ENCODE peak calls at places on chromosomes 3 and 15, in four cellular contexts. A, E, Q and X are unnamed samples.

GRCh38 chr3:29171583-29171990 is 109.3 kb upstream of the RBMS3 start:
- DNase-seq in A (no peak), E (peak; percentile 59), Q (no peak), X (no peak)

GRCh38 chr3:117998071-117998470 is 1036.6 kb downstream of the IGSF11 start:
- DNase-seq in A (no peak), E (no peak), Q (no peak), X (no peak)

GRCh38 chr3:109257269-109257668 is 59.0 kb downstream of the DPPA2 start:
- DNase-seq in A (no peak), E (peak; percentile 50), Q (no peak), X (no peak)

GRCh38 chr3:190192087-190192486 is 71.4 kb upstream of the P3H2 start:
- DNase-seq in A (no peak), E (no peak), Q (no peak), X (no peak)

GRCh38 chr3:58013973-58014649 is 5.9 kb downstream of the FLNB start:
- DNase-seq in A (no peak), E (peak; percentile 58), Q (no peak), X (no peak)

GRCh38 chr3:66437341-66437929 is 63.4 kb downstream of the LRIG1 start:
- DNase-seq in A (no peak), E (no peak), Q (no peak), X (no peak)

GRCh38 chr3:120167488-120167887 is 73.2 kb upstream of the GSK3B start:
- DNase-seq in A (no peak), E (no peak), Q (no peak), X (no peak)

GRCh38 chr3:84717894-84718293 is 240.9 kb upstream of the CADM2 start:
- DNase-seq in A (no peak), E (no peak), Q (no peak), X (no peak)

GRCh38 chr3:177681156-177681555 is 483.9 kb upstream of the TBL1XR1 start:
- DNase-seq in A (no peak), E (peak; percentile 56), Q (no peak), X (no peak)

GRCh38 chr3:186099178-186099577 is 9.7 kb downstream of the ETV5 start:
- DNase-seq in A (no peak), E (peak; percentile 47), Q (no peak), X (no peak)

GRCh38 chr3:69770976-69771634 is 31.8 kb downstream of the MITF start:
- DNase-seq in A (no peak), E (peak; percentile 47), Q (no peak), X (no peak)

GRCh38 chr3:113912551-113913246 is 35.1 kb upstream of the ZDHHC23 start:
- DNase-seq in A (peak; percentile 69), E (peak; percentile 66), Q (peak; percentile 68), X (peak; percentile 94)

GRCh38 chr3:99708207-99708745 is 69.9 kb downstream of the COL8A1 start:
- DNase-seq in A (no peak), E (no peak), Q (no peak), X (no peak)

GRCh38 chr15:33013827-33014445 is 180.6 kb downstream of the FMN1 start:
- DNase-seq in A (no peak), E (peak; percentile 82), Q (peak; percentile 64), X (no peak)

GRCh38 chr15:65092046-65092770 is 15.7 kb downstream of the KBTBD13 start:
- DNase-seq in A (no peak), E (no peak), Q (no peak), X (no peak)

GRCh38 chr3:195873281-195873887 is 35.0 kb downstream of the TNK2 start:
- DNase-seq in A (no peak), E (no peak), Q (no peak), X (no peak)

GRCh38 chr15:57862761-57863160 is 156.2 kb downstream of the POLR2M start:
- DNase-seq in A (no peak), E (no peak), Q (no peak), X (no peak)

GRCh38 chr15:51162865-51163762 is 68.4 kb upstream of the TNFAIP8L3 start:
- DNase-seq in A (peak; percentile 45), E (peak; percentile 85), Q (peak; percentile 33), X (peak; percentile 82)

GRCh38 chr3:184540777-184541681 is 20.6 kb upstream of the EPHB3 start:
- DNase-seq in A (peak; percentile 56), E (peak; percentile 51), Q (peak; percentile 86), X (peak; percentile 98)

GRCh38 chr3:170414202-170414663 is 4.4 kb upstream of the CLDN11 start:
- DNase-seq in A (peak; percentile 52), E (peak; percentile 80), Q (peak; percentile 45), X (peak; percentile 86)

GRCh38 chr15:40257656-40258450 is 19.0 kb downstream of the PAK6 start:
- DNase-seq in A (no peak), E (no peak), Q (no peak), X (no peak)

GRCh38 chr3:168040624-168041208 is 55.0 kb downstream of the GOLIM4 start:
- DNase-seq in A (peak; percentile 49), E (peak; percentile 37), Q (peak; percentile 32), X (peak; percentile 84)

GRCh38 chr3:105284876-105285275 is 81.8 kb upstream of the ALCAM start:
- DNase-seq in A (no peak), E (no peak), Q (no peak), X (no peak)

GRCh38 chr3:61981005-61981404 is 392.3 kb downstream of the FEZF2 start:
- DNase-seq in A (no peak), E (no peak), Q (no peak), X (no peak)

GRCh38 chr3:87047857-87048256 is 56.9 kb upstream of the VGLL3 start:
- DNase-seq in A (no peak), E (no peak), Q (no peak), X (no peak)

GRCh38 chr3:127787556-127787955 is 34.8 kb downstream of the MGLL start:
- DNase-seq in A (no peak), E (no peak), Q (no peak), X (no peak)

GRCh38 chr3:155981669-155982068 is 111.2 kb downstream of the GMPS start:
- DNase-seq in A (no peak), E (no peak), Q (no peak), X (no peak)

GRCh38 chr15:89106200-89106599 is 17.9 kb downstream of the ABHD2 start:
- DNase-seq in A (no peak), E (no peak), Q (no peak), X (no peak)

GRCh38 chr3:151146071-151146730 is 56.8 kb downstream of the GPR171 start:
- DNase-seq in A (peak; percentile 75), E (peak; percentile 65), Q (peak; percentile 71), X (peak; percentile 93)

GRCh38 chr15:70853270-70853854 is 595 bp downstream of the LARP6 start:
- DNase-seq in A (no peak), E (peak; percentile 60), Q (no peak), X (peak; percentile 85)

GRCh38 chr3:177379045-177379444 is 181.8 kb upstream of the TBL1XR1 start:
- DNase-seq in A (peak; percentile 49), E (no peak), Q (no peak), X (peak; percentile 27)

GRCh38 chr3:148131990-148132638 is 565.6 kb upstream of the AGTR1 start:
- DNase-seq in A (no peak), E (no peak), Q (no peak), X (no peak)

DNA sequence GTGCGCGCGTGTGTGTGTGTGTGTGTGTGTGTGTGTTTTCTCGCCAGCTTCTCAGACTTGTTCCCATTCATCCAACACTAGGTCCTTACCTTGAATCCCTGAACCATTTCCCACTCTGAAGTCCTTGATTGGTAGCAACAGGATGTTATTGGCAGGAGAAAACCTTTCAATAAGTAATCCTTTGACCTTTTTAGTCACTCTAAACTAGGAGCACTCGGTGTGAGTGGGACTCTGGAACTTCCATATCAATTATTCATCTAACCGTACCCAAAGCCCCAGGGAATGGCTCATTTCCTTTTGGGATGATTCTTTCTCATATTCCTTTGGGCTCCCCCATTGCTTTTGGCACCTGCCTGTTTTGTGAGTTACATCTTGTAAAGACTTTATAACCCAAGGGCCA is 140.2 kb upstream of the SPRED1 start:
- DNase-seq in A (no peak), E (no peak), Q (no peak), X (no peak)
- TF ChIP-seq POLR2AphosphoS5 in A (no peak), E (no peak), Q (no peak), X (no peak)

DNA sequence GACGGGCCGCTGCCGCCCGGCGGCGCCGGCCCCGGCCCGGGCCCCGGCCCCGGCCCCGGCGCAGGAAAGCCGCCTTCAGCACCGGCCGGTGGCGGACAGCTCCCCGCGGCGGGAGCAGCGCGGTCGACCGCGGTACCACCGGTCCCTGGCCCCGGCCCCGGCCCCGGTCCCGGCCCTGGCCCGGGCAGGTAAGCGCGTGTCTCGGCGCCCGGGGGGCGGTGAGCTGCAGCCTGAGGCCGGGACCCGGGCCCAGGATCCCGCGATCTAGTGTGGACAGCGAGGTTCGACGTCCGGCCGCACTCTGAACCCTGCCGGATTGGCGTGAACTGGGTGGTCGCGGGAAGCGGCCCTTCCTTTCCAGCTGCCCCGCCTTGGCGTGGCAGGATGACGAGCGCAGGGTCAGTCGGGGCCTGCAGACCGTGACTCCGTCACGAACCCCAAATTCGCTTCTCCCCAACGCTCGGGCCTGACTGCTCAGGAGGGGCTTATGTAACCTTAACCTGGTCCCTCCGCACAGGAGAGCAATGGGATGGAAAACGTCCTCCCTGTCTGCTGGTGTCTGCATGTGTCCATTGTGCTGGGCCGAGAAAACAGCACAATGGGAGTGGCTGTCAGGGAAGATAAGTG is 475 bp downstream of the BSN start:
- DNase-seq in A (no peak), E (no peak), Q (no peak), X (peak; percentile 65)
- TF ChIP-seq EZH2 in A (no peak), E (no peak), Q (no peak), X (no peak)

DNA sequence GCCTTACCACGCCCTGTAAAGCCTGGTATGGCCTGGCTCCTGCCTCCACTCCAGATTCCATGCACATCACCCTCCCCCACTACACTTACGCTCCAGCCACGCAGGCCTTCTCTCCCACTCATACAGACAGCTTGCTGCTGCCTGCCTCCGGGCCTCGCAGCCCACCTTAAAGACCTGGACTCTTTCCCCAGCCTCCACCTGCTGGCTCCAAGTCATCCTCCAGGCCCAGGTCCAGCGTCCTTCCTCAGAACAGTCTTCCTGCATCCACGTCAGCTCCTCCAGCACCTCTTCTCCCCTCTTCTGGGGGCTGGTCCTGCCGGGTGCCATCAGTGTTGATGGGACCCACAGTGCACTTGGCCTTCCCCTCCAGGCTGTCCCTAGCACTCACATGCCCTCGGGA is 75.5 kb downstream of the NUP210 start:
- DNase-seq in A (no peak), E (no peak), Q (no peak), X (no peak)
- TF ChIP-seq POLR2AphosphoS5 in A (no peak), E (no peak), Q (no peak), X (no peak)

DNA sequence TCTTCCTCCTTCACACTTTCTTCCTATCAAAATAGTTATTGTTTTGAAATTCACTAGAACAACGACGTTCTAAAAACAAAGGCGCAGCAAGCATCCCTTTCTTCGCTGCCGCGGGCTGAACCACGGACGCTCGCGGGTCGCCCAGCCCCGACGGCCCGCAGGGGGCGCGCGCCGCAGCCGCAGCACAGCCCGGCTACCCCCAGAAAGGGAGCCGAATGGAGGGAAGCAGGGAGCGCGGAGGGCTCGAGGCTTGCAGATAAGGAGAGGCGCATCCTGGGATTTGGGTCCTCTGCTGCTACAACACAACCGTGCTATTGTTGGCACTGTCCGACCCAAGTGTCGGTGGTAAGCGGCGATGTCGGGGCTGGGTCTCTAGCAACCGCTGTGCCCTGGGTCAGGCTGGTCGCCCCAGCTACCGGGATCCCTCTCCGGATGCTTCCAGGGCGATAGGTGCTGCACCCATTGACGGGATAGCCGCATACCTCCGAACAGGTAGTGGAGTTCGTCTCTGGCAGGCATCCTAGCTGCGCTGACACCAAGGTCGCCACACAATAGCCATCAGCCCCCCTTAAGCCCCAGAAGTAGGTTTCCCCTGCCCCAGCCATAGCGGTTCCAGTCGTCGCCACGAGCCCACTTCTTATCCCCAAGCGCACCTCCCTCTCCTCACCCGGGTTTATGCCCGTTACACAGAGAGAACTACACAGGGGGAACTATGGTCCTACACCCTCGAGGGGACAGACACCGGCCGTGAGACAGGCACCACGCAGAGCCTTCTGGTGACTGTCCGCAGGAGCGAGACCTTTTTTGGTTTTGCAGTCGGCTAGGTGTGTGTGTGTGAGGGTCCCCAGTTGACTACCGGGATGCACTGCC is 6.0 kb downstream of the ONECUT1 start:
- DNase-seq in A (no peak), E (peak; percentile 17), Q (no peak), X (peak; percentile 87)
- TF ChIP-seq EZH2 in A (no peak), E (peak; percentile 96), Q (no peak), X (peak; percentile 93)